ENCODE peak calls at places on chromosome 15, in eight cellular contexts. V is sigmoid colon, Y is AG04450, F is suprapubic skin, R is heart left ventricle, W is gastrocnemius medialis, H is testis, Z is fibroblast of mammary gland. I is an unnamed sample.

GRCh38 chr15:74620636-74621545 is 5.3 kb downstream of the CLK3 start:
- DNase-seq in H (peak), Z (peak), Y (no peak), F (no peak), V (no peak), R (peak), W (peak), I (peak)

GRCh38 chr15:81851307-81851706 is 194.5 kb downstream of the MEX3B start:
- DNase-seq in Z (no peak), H (no peak), F (no peak), V (no peak), R (no peak), W (no peak), Y (no peak), I (no peak)

GRCh38 chr15:94286581-94286980 is 55.2 kb downstream of the MCTP2 start:
- DNase-seq in R (no peak), W (no peak), Y (no peak), Z (no peak), F (no peak), H (no peak), V (no peak), I (no peak)

GRCh38 chr15:52466134-52466701 is 62.5 kb downstream of the MYO5A start:
- DNase-seq in Y (no peak), R (peak), Z (no peak), W (peak), F (no peak), H (peak), V (peak), I (no peak)

GRCh38 chr15:31558840-31559239 is 232.2 kb downstream of the KLF13 start:
- DNase-seq in F (no peak), Z (no peak), H (no peak), R (no peak), V (no peak), Y (no peak), W (no peak), I (no peak)

GRCh38 chr15:69951511-69952209 is 146.1 kb downstream of the TLE3 start:
- DNase-seq in W (no peak), R (no peak), Z (no peak), H (no peak), Y (no peak), V (no peak), F (no peak), I (peak)

GRCh38 chr15:57367556-57367955 is 8.7 kb upstream of the CGNL1 start:
- DNase-seq in V (no peak), Y (no peak), R (no peak), F (no peak), Z (no peak), W (no peak), H (no peak), I (no peak)

GRCh38 chr15:62426387-62426956 is 261.4 kb upstream of the C2CD4B start:
- DNase-seq in Y (no peak), W (peak), Z (no peak), F (no peak), V (no peak), H (no peak), R (no peak), I (peak)

GRCh38 chr15:99502182-99502581 is 63.6 kb upstream of the MEF2A start:
- DNase-seq in W (no peak), Z (no peak), R (no peak), Y (no peak), V (no peak), F (no peak), H (no peak), I (no peak)

GRCh38 chr15:96329403-96329981 is 1.0 kb upstream of the NR2F2 start:
- DNase-seq in F (no peak), Y (no peak), Z (peak), V (no peak), R (no peak), W (no peak), H (no peak), I (no peak)

GRCh38 chr15:35697549-35698299 is 151.8 kb upstream of the DPH6 start:
- DNase-seq in R (no peak), Y (peak), V (no peak), W (no peak), Z (peak), F (no peak), H (no peak), I (peak)
- TF ChIP-seq CTCF in R (no peak), Y (no peak), V (no peak), W (no peak), Z (no peak), F (no peak), H (no peak), I (peak)

GRCh38 chr15:91945385-91945784 is 91.9 kb downstream of the SLCO3A1 start:
- DNase-seq in W (no peak), F (no peak), H (no peak), Y (no peak), Z (no peak), V (no peak), R (no peak), I (no peak)
- H3K4me3 ChIP-seq in W (no peak), F (no peak), H (no peak), Y (no peak), Z (no peak), V (no peak), R (no peak), I (no peak)

GRCh38 chr15:35914573-35914972 is 368.6 kb upstream of the DPH6 start:
- DNase-seq in Y (no peak), W (no peak), V (no peak), H (no peak), F (no peak), R (no peak), Z (no peak), I (no peak)

GRCh38 chr15:35909414-35909813 is 363.4 kb upstream of the DPH6 start:
- DNase-seq in H (no peak), Y (no peak), R (no peak), V (no peak), Z (no peak), F (no peak), W (no peak), I (no peak)

GRCh38 chr15:35910227-35910626 is 364.3 kb upstream of the DPH6 start:
- DNase-seq in R (no peak), F (no peak), Z (no peak), W (no peak), Y (no peak), H (no peak), V (no peak), I (no peak)

GRCh38 chr15:35911052-35911780 is 365.3 kb upstream of the DPH6 start:
- DNase-seq in V (no peak), R (no peak), H (no peak), Y (no peak), W (no peak), Z (no peak), F (no peak), I (no peak)

GRCh38 chr15:35912196-35912595 is 366.2 kb upstream of the DPH6 start:
- DNase-seq in Y (no peak), Z (peak), R (no peak), F (no peak), W (no peak), V (no peak), H (no peak), I (peak)
- TF ChIP-seq CTCF in Y (peak), Z (peak), R (no peak), F (no peak), W (no peak), V (no peak), H (no peak), I (peak)

GRCh38 chr15:39587910-39588530 is 7.1 kb downstream of the THBS1 start:
- DNase-seq in W (no peak), Y (no peak), V (no peak), F (no peak), H (no peak), Z (peak), R (no peak), I (peak)
- H3K4me3 ChIP-seq in W (no peak), Y (peak), V (no peak), F (no peak), H (no peak), Z (no peak), R (no peak), I (peak)

GRCh38 chr15:68630205-68630555 is 51.4 kb downstream of the CORO2B start:
- DNase-seq in W (no peak), Y (no peak), H (no peak), Z (no peak), V (no peak), F (no peak), R (no peak), I (no peak)

GRCh38 chr15:68630836-68631235 is 52.0 kb downstream of the CORO2B start:
- DNase-seq in R (no peak), W (no peak), Y (no peak), H (no peak), V (no peak), Z (no peak), F (no peak), I (no peak)

GRCh38 chr15:68632101-68632500 is 53.3 kb downstream of the CORO2B start:
- DNase-seq in F (no peak), R (no peak), Z (no peak), W (no peak), Y (no peak), V (no peak), H (no peak), I (no peak)

GRCh38 chr15:68633181-68634121 is 54.7 kb downstream of the CORO2B start:
- DNase-seq in F (no peak), Z (no peak), R (no peak), W (no peak), H (no peak), Y (no peak), V (no peak), I (no peak)

DNA sequence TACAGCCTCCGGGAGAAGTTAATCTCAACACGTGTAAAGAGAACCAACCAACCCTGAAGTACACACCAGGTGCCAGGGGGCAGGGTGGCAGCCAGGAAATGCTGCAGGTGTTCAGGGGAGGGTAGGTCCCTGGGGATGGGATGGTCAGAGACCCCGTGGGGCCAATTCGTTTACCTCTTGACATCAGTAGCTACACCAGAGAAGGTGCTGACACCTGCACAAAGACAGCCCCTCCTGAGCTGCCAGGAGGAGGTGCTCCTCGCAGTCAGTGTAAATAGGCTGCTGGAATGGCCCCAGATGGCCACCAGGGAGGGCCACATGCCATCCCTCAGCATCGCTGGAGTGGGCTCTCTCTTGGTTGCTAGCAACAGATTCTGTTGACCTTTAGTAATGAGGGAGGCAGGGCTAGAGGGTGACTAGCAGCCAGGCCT is 52.8 kb downstream of the CORO2B start:
- DNase-seq in W (no peak), F (no peak), Y (no peak), H (no peak), V (no peak), R (no peak), Z (no peak), I (no peak)
- TF ChIP-seq CTCF in W (no peak), F (no peak), Y (no peak), H (no peak), V (no peak), R (no peak), Z (no peak), I (no peak)

GRCh38 chr15:101110681-101111569 is 140.9 kb downstream of the CHSY1 start:
- DNase-seq in W (no peak), F (no peak), V (no peak), R (peak), Z (no peak), Y (no peak), H (no peak), I (no peak)

GRCh38 chr15:101113114-101114005 is 138.5 kb downstream of the CHSY1 start:
- DNase-seq in W (no peak), F (no peak), V (no peak), Z (no peak), R (no peak), H (no peak), Y (no peak), I (no peak)

GRCh38 chr15:101111570-101112262 is 140.1 kb downstream of the CHSY1 start:
- DNase-seq in R (no peak), F (no peak), Y (no peak), W (no peak), Z (no peak), H (no peak), V (no peak), I (no peak)

GRCh38 chr15:101114146-101114545 is 137.7 kb downstream of the CHSY1 start:
- DNase-seq in V (no peak), W (no peak), H (no peak), Z (no peak), Y (no peak), R (no peak), F (no peak), I (no peak)

GRCh38 chr15:101112336-101113113 is 139.3 kb downstream of the CHSY1 start:
- DNase-seq in H (no peak), Z (no peak), Y (no peak), F (no peak), W (no peak), V (no peak), R (no peak), I (no peak)
- H3K4me3 ChIP-seq in H (no peak), Z (no peak), Y (no peak), F (no peak), W (no peak), V (no peak), R (no peak), I (no peak)

DNA sequence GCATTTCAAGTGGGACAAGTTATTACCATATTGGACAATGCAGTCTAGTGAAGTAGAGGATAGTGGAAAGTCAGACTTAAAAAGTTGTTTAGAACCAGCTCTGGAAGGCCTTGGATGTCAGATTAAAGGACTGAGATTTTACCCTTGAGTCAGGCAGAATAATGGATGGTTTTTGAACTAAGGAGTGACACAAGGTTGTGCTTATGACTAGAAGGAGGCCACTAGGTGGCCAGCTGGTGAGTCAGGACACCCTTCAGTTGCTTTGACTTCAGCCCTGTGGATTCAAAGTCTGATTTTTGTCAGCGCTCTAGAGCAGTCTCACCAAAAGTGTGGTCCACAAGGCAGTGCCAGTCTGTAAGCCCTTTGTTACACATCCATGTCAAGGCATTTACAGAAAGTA is 3.8 kb upstream of the GABPB1 start:
- DNase-seq in V (no peak), W (no peak), H (peak), Z (peak), Y (no peak), R (no peak), F (no peak), I (peak)
- TF ChIP-seq CTCF in V (no peak), W (no peak), H (peak), Z (peak), Y (peak), R (no peak), F (no peak), I (peak)

GRCh38 chr15:68420186-68420684 is 11.7 kb downstream of the ITGA11 start:
- DNase-seq in H (peak), V (no peak), R (peak), Y (no peak), F (no peak), Z (no peak), W (no peak), I (no peak)

GRCh38 chr15:68419301-68420175 is 12.4 kb downstream of the ITGA11 start:
- DNase-seq in F (no peak), H (peak), Z (no peak), W (no peak), V (no peak), Y (no peak), R (peak), I (peak)

GRCh38 chr15:68417051-68417450 is 14.9 kb downstream of the ITGA11 start:
- DNase-seq in W (no peak), H (peak), Z (no peak), R (peak), V (no peak), F (no peak), Y (no peak), I (no peak)

GRCh38 chr15:68417897-68418296 is 14.1 kb downstream of the ITGA11 start:
- DNase-seq in W (no peak), F (no peak), V (no peak), Z (no peak), R (no peak), Y (no peak), H (peak), I (peak)

GRCh38 chr15:68418611-68419161 is 13.3 kb downstream of the ITGA11 start:
- DNase-seq in V (no peak), Y (peak), F (no peak), R (peak), Z (peak), W (no peak), H (peak), I (peak)
- H3K4me3 ChIP-seq in V (no peak), Y (no peak), F (no peak), R (no peak), Z (no peak), W (no peak), H (no peak), I (no peak)

GRCh38 chr15:79075256-79075655 is 15.3 kb downstream of the RASGRF1 start:
- DNase-seq in Y (no peak), V (peak), Z (no peak), H (no peak), R (no peak), W (no peak), F (no peak), I (no peak)

GRCh38 chr15:79076661-79077060 is 13.9 kb downstream of the RASGRF1 start:
- DNase-seq in H (no peak), R (no peak), Y (no peak), Z (no peak), V (peak), F (no peak), W (no peak), I (no peak)

GRCh38 chr15:79071901-79072300 is 18.7 kb downstream of the RASGRF1 start:
- DNase-seq in H (peak), Y (no peak), R (no peak), F (no peak), V (peak), W (peak), Z (peak), I (peak)

GRCh38 chr15:79068790-79069189 is 21.8 kb downstream of the RASGRF1 start:
- DNase-seq in F (no peak), Z (no peak), Y (no peak), V (no peak), W (no peak), R (no peak), H (no peak), I (no peak)

DNA sequence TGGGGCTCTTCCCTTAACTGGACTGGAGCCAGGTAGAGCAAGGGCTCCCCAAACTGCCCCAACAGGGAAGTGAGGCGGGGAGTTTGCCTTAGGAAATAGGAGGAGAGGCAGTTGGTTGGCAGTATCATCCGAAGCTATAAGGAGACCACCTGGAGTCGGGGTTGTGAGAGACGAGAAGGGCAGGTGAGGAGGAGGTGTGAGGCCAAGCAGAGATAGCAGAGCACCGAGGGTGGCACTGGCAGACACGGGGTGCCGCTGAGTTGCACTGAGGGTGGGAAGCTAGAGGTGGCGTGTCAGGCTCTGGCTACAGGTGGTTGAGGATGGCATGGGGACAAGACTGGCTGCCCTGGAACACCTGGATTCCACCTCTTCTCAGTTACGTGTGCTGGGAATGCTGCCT is 17.2 kb downstream of the RASGRF1 start:
- DNase-seq in W (no peak), F (no peak), V (peak), Z (no peak), H (no peak), Y (no peak), R (no peak), I (no peak)
- TF ChIP-seq CTCF in W (no peak), F (no peak), V (no peak), Z (no peak), H (no peak), Y (no peak), R (no peak), I (no peak)